ENCODE peak calls at places on chromosomes 3 and 15, in six cellular contexts. One of them, this sample, is unnamed.

GRCh38 chr3:176521531-176522175 is 675.6 kb downstream of the TBL1XR1 start:
- DNase-seq in cardiac septum: no peak
- DNase-seq in NT2/D1: no peak
- DNase-seq in coronary artery: no peak
- DNase-seq in SHP77: no peak
- DNase-seq in stimulated activated CD4-positive, alpha-beta T cell treated with anti-CD3 and anti-CD28 coated beads, TNF-alpha, amount 100 ng/mL, for 48 hours: no peak
- DNase-seq in this sample: peak

GRCh38 chr15:92073044-92073785 is 219.7 kb downstream of the SLCO3A1 start:
- DNase-seq in cardiac septum: no peak
- DNase-seq in NT2/D1: no peak
- DNase-seq in coronary artery: no peak
- DNase-seq in SHP77: no peak
- DNase-seq in stimulated activated CD4-positive, alpha-beta T cell treated with anti-CD3 and anti-CD28 coated beads, TNF-alpha, amount 100 ng/mL, for 48 hours: no peak
- DNase-seq in this sample: no peak

GRCh38 chr3:141237701-141238521 is 6.3 kb downstream of the PXYLP1 start:
- DNase-seq in cardiac septum: peak
- DNase-seq in NT2/D1: no peak
- DNase-seq in coronary artery: no peak
- DNase-seq in SHP77: peak
- DNase-seq in stimulated activated CD4-positive, alpha-beta T cell treated with anti-CD3 and anti-CD28 coated beads, TNF-alpha, amount 100 ng/mL, for 48 hours: no peak
- DNase-seq in this sample: no peak

GRCh38 chr3:128698211-128699011 is 27.6 kb upstream of the RAB7A start:
- DNase-seq in cardiac septum: peak
- DNase-seq in NT2/D1: no peak
- DNase-seq in coronary artery: no peak
- DNase-seq in SHP77: no peak
- DNase-seq in stimulated activated CD4-positive, alpha-beta T cell treated with anti-CD3 and anti-CD28 coated beads, TNF-alpha, amount 100 ng/mL, for 48 hours: no peak
- DNase-seq in this sample: no peak

GRCh38 chr15:58494581-58494980 is 62.8 kb downstream of the LIPC start:
- DNase-seq in cardiac septum: no peak
- DNase-seq in NT2/D1: no peak
- DNase-seq in coronary artery: no peak
- DNase-seq in SHP77: no peak
- DNase-seq in stimulated activated CD4-positive, alpha-beta T cell treated with anti-CD3 and anti-CD28 coated beads, TNF-alpha, amount 100 ng/mL, for 48 hours: no peak
- DNase-seq in this sample: no peak

GRCh38 chr3:45043715-45044299 is 17.7 kb downstream of the CLEC3B start:
- DNase-seq in cardiac septum: no peak
- DNase-seq in NT2/D1: no peak
- DNase-seq in coronary artery: no peak
- DNase-seq in SHP77: no peak
- DNase-seq in stimulated activated CD4-positive, alpha-beta T cell treated with anti-CD3 and anti-CD28 coated beads, TNF-alpha, amount 100 ng/mL, for 48 hours: no peak
- DNase-seq in this sample: peak

GRCh38 chr15:100241572-100242479 is 99.9 kb downstream of the ADAMTS17 start:
- DNase-seq in cardiac septum: no peak
- DNase-seq in NT2/D1: peak
- DNase-seq in coronary artery: peak
- DNase-seq in SHP77: peak
- DNase-seq in stimulated activated CD4-positive, alpha-beta T cell treated with anti-CD3 and anti-CD28 coated beads, TNF-alpha, amount 100 ng/mL, for 48 hours: no peak
- DNase-seq in this sample: no peak

GRCh38 chr3:47413751-47414150 is 32.9 kb downstream of the PTPN23 start:
- DNase-seq in cardiac septum: no peak
- DNase-seq in NT2/D1: no peak
- DNase-seq in coronary artery: no peak
- DNase-seq in SHP77: no peak
- DNase-seq in stimulated activated CD4-positive, alpha-beta T cell treated with anti-CD3 and anti-CD28 coated beads, TNF-alpha, amount 100 ng/mL, for 48 hours: no peak
- DNase-seq in this sample: no peak

GRCh38 chr15:101446527-101447167 is 42.9 kb downstream of the PCSK6 start:
- DNase-seq in cardiac septum: peak
- DNase-seq in NT2/D1: no peak
- DNase-seq in coronary artery: peak
- DNase-seq in SHP77: no peak
- DNase-seq in stimulated activated CD4-positive, alpha-beta T cell treated with anti-CD3 and anti-CD28 coated beads, TNF-alpha, amount 100 ng/mL, for 48 hours: peak
- DNase-seq in this sample: no peak

GRCh38 chr3:28349397-28350000 is 875 bp upstream of the AZI2 start:
- DNase-seq in cardiac septum: no peak
- DNase-seq in NT2/D1: no peak
- DNase-seq in coronary artery: no peak
- DNase-seq in SHP77: peak
- DNase-seq in stimulated activated CD4-positive, alpha-beta T cell treated with anti-CD3 and anti-CD28 coated beads, TNF-alpha, amount 100 ng/mL, for 48 hours: no peak
- DNase-seq in this sample: no peak

GRCh38 chr3:40899286-40899712 is 300.0 kb upstream of the CTNNB1 start:
- DNase-seq in cardiac septum: no peak
- DNase-seq in NT2/D1: no peak
- DNase-seq in coronary artery: no peak
- DNase-seq in SHP77: no peak
- DNase-seq in stimulated activated CD4-positive, alpha-beta T cell treated with anti-CD3 and anti-CD28 coated beads, TNF-alpha, amount 100 ng/mL, for 48 hours: no peak
- DNase-seq in this sample: no peak

GRCh38 chr3:126826693-126827092 is 122.7 kb downstream of the CHCHD6 start:
- DNase-seq in cardiac septum: no peak
- DNase-seq in NT2/D1: no peak
- DNase-seq in coronary artery: no peak
- DNase-seq in SHP77: no peak
- DNase-seq in stimulated activated CD4-positive, alpha-beta T cell treated with anti-CD3 and anti-CD28 coated beads, TNF-alpha, amount 100 ng/mL, for 48 hours: no peak
- DNase-seq in this sample: no peak

GRCh38 chr3:159130108-159130507 is 328.3 kb downstream of the MFSD1 start:
- DNase-seq in cardiac septum: no peak
- DNase-seq in NT2/D1: peak
- DNase-seq in coronary artery: no peak
- DNase-seq in SHP77: no peak
- DNase-seq in stimulated activated CD4-positive, alpha-beta T cell treated with anti-CD3 and anti-CD28 coated beads, TNF-alpha, amount 100 ng/mL, for 48 hours: no peak
- DNase-seq in this sample: no peak

GRCh38 chr15:74375303-74375693 is 7.9 kb upstream of the CYP11A1 start:
- DNase-seq in cardiac septum: peak
- DNase-seq in NT2/D1: peak
- DNase-seq in coronary artery: no peak
- DNase-seq in SHP77: peak
- DNase-seq in stimulated activated CD4-positive, alpha-beta T cell treated with anti-CD3 and anti-CD28 coated beads, TNF-alpha, amount 100 ng/mL, for 48 hours: peak
- DNase-seq in this sample: peak

GRCh38 chr15:36501063-36501678 is 78.3 kb upstream of the CDIN1 start:
- DNase-seq in cardiac septum: no peak
- DNase-seq in NT2/D1: peak
- DNase-seq in coronary artery: no peak
- DNase-seq in SHP77: peak
- DNase-seq in stimulated activated CD4-positive, alpha-beta T cell treated with anti-CD3 and anti-CD28 coated beads, TNF-alpha, amount 100 ng/mL, for 48 hours: no peak
- DNase-seq in this sample: peak

GRCh38 chr15:31326729-31327673 is at the start of gene KLF13:
- DNase-seq in cardiac septum: peak
- DNase-seq in NT2/D1: no peak
- DNase-seq in coronary artery: peak
- DNase-seq in SHP77: peak
- DNase-seq in stimulated activated CD4-positive, alpha-beta T cell treated with anti-CD3 and anti-CD28 coated beads, TNF-alpha, amount 100 ng/mL, for 48 hours: peak
- DNase-seq in this sample: no peak

GRCh38 chr3:171320721-171321120 is 139.5 kb downstream of the TNIK start:
- DNase-seq in cardiac septum: no peak
- DNase-seq in NT2/D1: no peak
- DNase-seq in coronary artery: no peak
- DNase-seq in SHP77: no peak
- DNase-seq in stimulated activated CD4-positive, alpha-beta T cell treated with anti-CD3 and anti-CD28 coated beads, TNF-alpha, amount 100 ng/mL, for 48 hours: no peak
- DNase-seq in this sample: no peak

GRCh38 chr15:57550640-57551039 is 41.1 kb upstream of the MYZAP start:
- DNase-seq in cardiac septum: no peak
- DNase-seq in NT2/D1: no peak
- DNase-seq in coronary artery: no peak
- DNase-seq in SHP77: no peak
- DNase-seq in stimulated activated CD4-positive, alpha-beta T cell treated with anti-CD3 and anti-CD28 coated beads, TNF-alpha, amount 100 ng/mL, for 48 hours: no peak
- DNase-seq in this sample: no peak

GRCh38 chr3:60461199-60461598 is 790.1 kb downstream of the FHIT start:
- DNase-seq in cardiac septum: no peak
- DNase-seq in NT2/D1: no peak
- DNase-seq in coronary artery: no peak
- DNase-seq in SHP77: no peak
- DNase-seq in stimulated activated CD4-positive, alpha-beta T cell treated with anti-CD3 and anti-CD28 coated beads, TNF-alpha, amount 100 ng/mL, for 48 hours: no peak
- DNase-seq in this sample: no peak

GRCh38 chr3:134651347-134652041 is 672 bp upstream of the KY start:
- DNase-seq in cardiac septum: no peak
- DNase-seq in NT2/D1: no peak
- DNase-seq in coronary artery: no peak
- DNase-seq in SHP77: no peak
- DNase-seq in stimulated activated CD4-positive, alpha-beta T cell treated with anti-CD3 and anti-CD28 coated beads, TNF-alpha, amount 100 ng/mL, for 48 hours: no peak
- DNase-seq in this sample: no peak

GRCh38 chr15:87347806-87348515 is 908.6 kb downstream of the NTRK3 start:
- DNase-seq in cardiac septum: no peak
- DNase-seq in NT2/D1: no peak
- DNase-seq in coronary artery: no peak
- DNase-seq in SHP77: no peak
- DNase-seq in stimulated activated CD4-positive, alpha-beta T cell treated with anti-CD3 and anti-CD28 coated beads, TNF-alpha, amount 100 ng/mL, for 48 hours: no peak
- DNase-seq in this sample: no peak

GRCh38 chr3:25785826-25786225 is 2.6 kb upstream of the NGLY1 start:
- DNase-seq in cardiac septum: no peak
- DNase-seq in NT2/D1: no peak
- DNase-seq in coronary artery: no peak
- DNase-seq in SHP77: no peak
- DNase-seq in stimulated activated CD4-positive, alpha-beta T cell treated with anti-CD3 and anti-CD28 coated beads, TNF-alpha, amount 100 ng/mL, for 48 hours: no peak
- DNase-seq in this sample: no peak

GRCh38 chr3:155325263-155325835 is 31.9 kb upstream of the STRIT1 start:
- DNase-seq in cardiac septum: no peak
- DNase-seq in NT2/D1: no peak
- DNase-seq in coronary artery: no peak
- DNase-seq in SHP77: peak
- DNase-seq in stimulated activated CD4-positive, alpha-beta T cell treated with anti-CD3 and anti-CD28 coated beads, TNF-alpha, amount 100 ng/mL, for 48 hours: no peak
- DNase-seq in this sample: no peak

GRCh38 chr15:80608688-80609087 is 86.4 kb upstream of the ABHD17C start:
- DNase-seq in cardiac septum: no peak
- DNase-seq in NT2/D1: no peak
- DNase-seq in coronary artery: no peak
- DNase-seq in SHP77: no peak
- DNase-seq in stimulated activated CD4-positive, alpha-beta T cell treated with anti-CD3 and anti-CD28 coated beads, TNF-alpha, amount 100 ng/mL, for 48 hours: no peak
- DNase-seq in this sample: no peak

GRCh38 chr3:148792540-148792939 is 35.1 kb upstream of the CPB1 start:
- DNase-seq in cardiac septum: no peak
- DNase-seq in NT2/D1: no peak
- DNase-seq in coronary artery: no peak
- DNase-seq in SHP77: no peak
- DNase-seq in stimulated activated CD4-positive, alpha-beta T cell treated with anti-CD3 and anti-CD28 coated beads, TNF-alpha, amount 100 ng/mL, for 48 hours: no peak
- DNase-seq in this sample: no peak

GRCh38 chr3:169494982-169495381 is 168.5 kb downstream of the MECOM start:
- DNase-seq in cardiac septum: no peak
- DNase-seq in NT2/D1: no peak
- DNase-seq in coronary artery: no peak
- DNase-seq in SHP77: no peak
- DNase-seq in stimulated activated CD4-positive, alpha-beta T cell treated with anti-CD3 and anti-CD28 coated beads, TNF-alpha, amount 100 ng/mL, for 48 hours: no peak
- DNase-seq in this sample: no peak

GRCh38 chr3:12963184-12963868 is 109.9 kb downstream of the IQSEC1 start:
- DNase-seq in cardiac septum: no peak
- DNase-seq in NT2/D1: no peak
- DNase-seq in coronary artery: no peak
- DNase-seq in SHP77: no peak
- DNase-seq in stimulated activated CD4-positive, alpha-beta T cell treated with anti-CD3 and anti-CD28 coated beads, TNF-alpha, amount 100 ng/mL, for 48 hours: no peak
- DNase-seq in this sample: no peak

GRCh38 chr3:64088408-64089136 is 65.3 kb upstream of the PSMD6 start:
- DNase-seq in cardiac septum: no peak
- DNase-seq in NT2/D1: no peak
- DNase-seq in coronary artery: no peak
- DNase-seq in SHP77: no peak
- DNase-seq in stimulated activated CD4-positive, alpha-beta T cell treated with anti-CD3 and anti-CD28 coated beads, TNF-alpha, amount 100 ng/mL, for 48 hours: no peak
- DNase-seq in this sample: no peak

GRCh38 chr3:11764931-11765363 is 81.7 kb downstream of the TAMM41 start:
- DNase-seq in cardiac septum: no peak
- DNase-seq in NT2/D1: no peak
- DNase-seq in coronary artery: no peak
- DNase-seq in SHP77: no peak
- DNase-seq in stimulated activated CD4-positive, alpha-beta T cell treated with anti-CD3 and anti-CD28 coated beads, TNF-alpha, amount 100 ng/mL, for 48 hours: peak
- DNase-seq in this sample: peak

GRCh38 chr3:37974121-37974927 is 16.3 kb upstream of the VILL start:
- DNase-seq in cardiac septum: peak
- DNase-seq in NT2/D1: peak
- DNase-seq in coronary artery: no peak
- DNase-seq in SHP77: peak
- DNase-seq in stimulated activated CD4-positive, alpha-beta T cell treated with anti-CD3 and anti-CD28 coated beads, TNF-alpha, amount 100 ng/mL, for 48 hours: peak
- DNase-seq in this sample: no peak